ENCODE peak calls at places on chromosomes 2 and 18, in eight cellular contexts. One of them, this sample, is unnamed.

GRCh38 chr2:160220001-160220400 is 19.9 kb upstream of the ITGB6 start:
- DNase-seq in AG08396: no peak
- DNase-seq in NCI-H1105: no peak
- DNase-seq in mucosa of gallbladder: no peak
- DNase-seq in activated CD4-positive, alpha-beta T cell treated with anti-CD3 and anti-CD28 coated beads, Interleukin-2, amount 10 ng/mL, durations not matched to agents 7 days and 5 days: no peak
- DNase-seq in stimulated activated CD4-positive, alpha-beta T cell treated with anti-CD3 and anti-CD28 coated beads, Interleukin-2, amount 100 ng/mL, for 48 hours: no peak
- DNase-seq in body of pancreas: no peak
- DNase-seq in Calu3: no peak
- DNase-seq in this sample: no peak

GRCh38 chr18:33735428-33735827 is 157.4 kb downstream of the ASXL3 start:
- DNase-seq in AG08396: no peak
- DNase-seq in NCI-H1105: no peak
- DNase-seq in mucosa of gallbladder: no peak
- DNase-seq in activated CD4-positive, alpha-beta T cell treated with anti-CD3 and anti-CD28 coated beads, Interleukin-2, amount 10 ng/mL, durations not matched to agents 7 days and 5 days: no peak
- DNase-seq in stimulated activated CD4-positive, alpha-beta T cell treated with anti-CD3 and anti-CD28 coated beads, Interleukin-2, amount 100 ng/mL, for 48 hours: no peak
- DNase-seq in body of pancreas: no peak
- DNase-seq in Calu3: no peak
- DNase-seq in this sample: no peak

GRCh38 chr2:200456567-200456966 is 53.3 kb downstream of the KCTD18 start:
- DNase-seq in AG08396: no peak
- DNase-seq in NCI-H1105: no peak
- DNase-seq in mucosa of gallbladder: no peak
- DNase-seq in activated CD4-positive, alpha-beta T cell treated with anti-CD3 and anti-CD28 coated beads, Interleukin-2, amount 10 ng/mL, durations not matched to agents 7 days and 5 days: no peak
- DNase-seq in stimulated activated CD4-positive, alpha-beta T cell treated with anti-CD3 and anti-CD28 coated beads, Interleukin-2, amount 100 ng/mL, for 48 hours: no peak
- DNase-seq in body of pancreas: no peak
- DNase-seq in Calu3: no peak
- DNase-seq in this sample: no peak

GRCh38 chr2:182406221-182406620 is 20.6 kb downstream of the PDE1A start:
- DNase-seq in AG08396: peak
- DNase-seq in NCI-H1105: no peak
- DNase-seq in mucosa of gallbladder: no peak
- DNase-seq in activated CD4-positive, alpha-beta T cell treated with anti-CD3 and anti-CD28 coated beads, Interleukin-2, amount 10 ng/mL, durations not matched to agents 7 days and 5 days: no peak
- DNase-seq in stimulated activated CD4-positive, alpha-beta T cell treated with anti-CD3 and anti-CD28 coated beads, Interleukin-2, amount 100 ng/mL, for 48 hours: no peak
- DNase-seq in body of pancreas: no peak
- DNase-seq in Calu3: no peak
- DNase-seq in this sample: no peak

GRCh38 chr18:9814431-9814830 is 71.3 kb upstream of the TXNDC2 start:
- DNase-seq in AG08396: peak
- DNase-seq in NCI-H1105: no peak
- DNase-seq in mucosa of gallbladder: no peak
- DNase-seq in activated CD4-positive, alpha-beta T cell treated with anti-CD3 and anti-CD28 coated beads, Interleukin-2, amount 10 ng/mL, durations not matched to agents 7 days and 5 days: no peak
- DNase-seq in stimulated activated CD4-positive, alpha-beta T cell treated with anti-CD3 and anti-CD28 coated beads, Interleukin-2, amount 100 ng/mL, for 48 hours: no peak
- DNase-seq in body of pancreas: no peak
- DNase-seq in Calu3: no peak
- DNase-seq in this sample: no peak

GRCh38 chr2:25957743-25958142 is 24.6 kb downstream of the KIF3C start:
- DNase-seq in AG08396: no peak
- DNase-seq in NCI-H1105: no peak
- DNase-seq in mucosa of gallbladder: no peak
- DNase-seq in activated CD4-positive, alpha-beta T cell treated with anti-CD3 and anti-CD28 coated beads, Interleukin-2, amount 10 ng/mL, durations not matched to agents 7 days and 5 days: no peak
- DNase-seq in stimulated activated CD4-positive, alpha-beta T cell treated with anti-CD3 and anti-CD28 coated beads, Interleukin-2, amount 100 ng/mL, for 48 hours: no peak
- DNase-seq in body of pancreas: no peak
- DNase-seq in Calu3: no peak
- DNase-seq in this sample: no peak

GRCh38 chr18:58095655-58096054 is 51.6 kb downstream of the NEDD4L start:
- DNase-seq in AG08396: no peak
- DNase-seq in NCI-H1105: no peak
- DNase-seq in mucosa of gallbladder: no peak
- DNase-seq in activated CD4-positive, alpha-beta T cell treated with anti-CD3 and anti-CD28 coated beads, Interleukin-2, amount 10 ng/mL, durations not matched to agents 7 days and 5 days: no peak
- DNase-seq in stimulated activated CD4-positive, alpha-beta T cell treated with anti-CD3 and anti-CD28 coated beads, Interleukin-2, amount 100 ng/mL, for 48 hours: no peak
- DNase-seq in body of pancreas: peak
- DNase-seq in Calu3: no peak
- DNase-seq in this sample: no peak

GRCh38 chr2:158570869-158571268 is 114.1 kb downstream of the PKP4 start:
- DNase-seq in AG08396: no peak
- DNase-seq in NCI-H1105: no peak
- DNase-seq in mucosa of gallbladder: no peak
- DNase-seq in activated CD4-positive, alpha-beta T cell treated with anti-CD3 and anti-CD28 coated beads, Interleukin-2, amount 10 ng/mL, durations not matched to agents 7 days and 5 days: no peak
- DNase-seq in stimulated activated CD4-positive, alpha-beta T cell treated with anti-CD3 and anti-CD28 coated beads, Interleukin-2, amount 100 ng/mL, for 48 hours: no peak
- DNase-seq in body of pancreas: no peak
- DNase-seq in Calu3: no peak
- DNase-seq in this sample: no peak

GRCh38 chr2:100741880-100742814 is 77.8 kb upstream of the NPAS2 start:
- DNase-seq in AG08396: peak
- DNase-seq in NCI-H1105: no peak
- DNase-seq in mucosa of gallbladder: peak
- DNase-seq in activated CD4-positive, alpha-beta T cell treated with anti-CD3 and anti-CD28 coated beads, Interleukin-2, amount 10 ng/mL, durations not matched to agents 7 days and 5 days: no peak
- DNase-seq in stimulated activated CD4-positive, alpha-beta T cell treated with anti-CD3 and anti-CD28 coated beads, Interleukin-2, amount 100 ng/mL, for 48 hours: no peak
- DNase-seq in body of pancreas: no peak
- DNase-seq in Calu3: no peak
- DNase-seq in this sample: no peak

GRCh38 chr2:164205347-164205746 is 415.9 kb downstream of the GRB14 start:
- DNase-seq in AG08396: peak
- DNase-seq in NCI-H1105: no peak
- DNase-seq in mucosa of gallbladder: no peak
- DNase-seq in activated CD4-positive, alpha-beta T cell treated with anti-CD3 and anti-CD28 coated beads, Interleukin-2, amount 10 ng/mL, durations not matched to agents 7 days and 5 days: no peak
- DNase-seq in stimulated activated CD4-positive, alpha-beta T cell treated with anti-CD3 and anti-CD28 coated beads, Interleukin-2, amount 100 ng/mL, for 48 hours: no peak
- DNase-seq in body of pancreas: no peak
- DNase-seq in Calu3: no peak
- DNase-seq in this sample: no peak

GRCh38 chr18:24396082-24396623 is 1.5 kb downstream of the OSBPL1A start:
- DNase-seq in AG08396: no peak
- DNase-seq in NCI-H1105: no peak
- DNase-seq in mucosa of gallbladder: no peak
- DNase-seq in activated CD4-positive, alpha-beta T cell treated with anti-CD3 and anti-CD28 coated beads, Interleukin-2, amount 10 ng/mL, durations not matched to agents 7 days and 5 days: no peak
- DNase-seq in stimulated activated CD4-positive, alpha-beta T cell treated with anti-CD3 and anti-CD28 coated beads, Interleukin-2, amount 100 ng/mL, for 48 hours: no peak
- DNase-seq in body of pancreas: no peak
- DNase-seq in Calu3: no peak
- DNase-seq in this sample: no peak

GRCh38 chr2:79235135-79235534 is 75.6 kb upstream of the REG3A start:
- DNase-seq in AG08396: no peak
- DNase-seq in NCI-H1105: no peak
- DNase-seq in mucosa of gallbladder: no peak
- DNase-seq in activated CD4-positive, alpha-beta T cell treated with anti-CD3 and anti-CD28 coated beads, Interleukin-2, amount 10 ng/mL, durations not matched to agents 7 days and 5 days: no peak
- DNase-seq in stimulated activated CD4-positive, alpha-beta T cell treated with anti-CD3 and anti-CD28 coated beads, Interleukin-2, amount 100 ng/mL, for 48 hours: no peak
- DNase-seq in body of pancreas: no peak
- DNase-seq in Calu3: no peak
- DNase-seq in this sample: no peak

GRCh38 chr2:29016500-29016899 is 35.4 kb downstream of the TOGARAM2 start:
- DNase-seq in AG08396: no peak
- DNase-seq in NCI-H1105: no peak
- DNase-seq in mucosa of gallbladder: no peak
- DNase-seq in activated CD4-positive, alpha-beta T cell treated with anti-CD3 and anti-CD28 coated beads, Interleukin-2, amount 10 ng/mL, durations not matched to agents 7 days and 5 days: no peak
- DNase-seq in stimulated activated CD4-positive, alpha-beta T cell treated with anti-CD3 and anti-CD28 coated beads, Interleukin-2, amount 100 ng/mL, for 48 hours: no peak
- DNase-seq in body of pancreas: no peak
- DNase-seq in Calu3: no peak
- DNase-seq in this sample: no peak

GRCh38 chr2:197427204-197427603 is 7.6 kb downstream of the SF3B1 start:
- DNase-seq in AG08396: no peak
- DNase-seq in NCI-H1105: no peak
- DNase-seq in mucosa of gallbladder: no peak
- DNase-seq in activated CD4-positive, alpha-beta T cell treated with anti-CD3 and anti-CD28 coated beads, Interleukin-2, amount 10 ng/mL, durations not matched to agents 7 days and 5 days: no peak
- DNase-seq in stimulated activated CD4-positive, alpha-beta T cell treated with anti-CD3 and anti-CD28 coated beads, Interleukin-2, amount 100 ng/mL, for 48 hours: no peak
- DNase-seq in body of pancreas: no peak
- DNase-seq in Calu3: no peak
- DNase-seq in this sample: no peak

GRCh38 chr18:46718501-46719341 is 38.1 kb downstream of the ST8SIA5 start:
- DNase-seq in AG08396: peak
- DNase-seq in NCI-H1105: no peak
- DNase-seq in mucosa of gallbladder: no peak
- DNase-seq in activated CD4-positive, alpha-beta T cell treated with anti-CD3 and anti-CD28 coated beads, Interleukin-2, amount 10 ng/mL, durations not matched to agents 7 days and 5 days: no peak
- DNase-seq in stimulated activated CD4-positive, alpha-beta T cell treated with anti-CD3 and anti-CD28 coated beads, Interleukin-2, amount 100 ng/mL, for 48 hours: no peak
- DNase-seq in body of pancreas: no peak
- DNase-seq in Calu3: no peak
- DNase-seq in this sample: no peak

GRCh38 chr2:195563857-195564512 is 93.0 kb upstream of the SLC39A10 start:
- DNase-seq in AG08396: peak
- DNase-seq in NCI-H1105: no peak
- DNase-seq in mucosa of gallbladder: no peak
- DNase-seq in activated CD4-positive, alpha-beta T cell treated with anti-CD3 and anti-CD28 coated beads, Interleukin-2, amount 10 ng/mL, durations not matched to agents 7 days and 5 days: peak
- DNase-seq in stimulated activated CD4-positive, alpha-beta T cell treated with anti-CD3 and anti-CD28 coated beads, Interleukin-2, amount 100 ng/mL, for 48 hours: no peak
- DNase-seq in body of pancreas: no peak
- DNase-seq in Calu3: no peak
- DNase-seq in this sample: no peak

GRCh38 chr2:120670371-120670770 is 65.3 kb upstream of the GLI2 start:
- DNase-seq in AG08396: no peak
- DNase-seq in NCI-H1105: no peak
- DNase-seq in mucosa of gallbladder: no peak
- DNase-seq in activated CD4-positive, alpha-beta T cell treated with anti-CD3 and anti-CD28 coated beads, Interleukin-2, amount 10 ng/mL, durations not matched to agents 7 days and 5 days: no peak
- DNase-seq in stimulated activated CD4-positive, alpha-beta T cell treated with anti-CD3 and anti-CD28 coated beads, Interleukin-2, amount 100 ng/mL, for 48 hours: no peak
- DNase-seq in body of pancreas: no peak
- DNase-seq in Calu3: no peak
- DNase-seq in this sample: no peak

GRCh38 chr2:239473211-239473805 is 72.5 kb upstream of the HDAC4 start:
- DNase-seq in AG08396: no peak
- DNase-seq in NCI-H1105: no peak
- DNase-seq in mucosa of gallbladder: no peak
- DNase-seq in activated CD4-positive, alpha-beta T cell treated with anti-CD3 and anti-CD28 coated beads, Interleukin-2, amount 10 ng/mL, durations not matched to agents 7 days and 5 days: no peak
- DNase-seq in stimulated activated CD4-positive, alpha-beta T cell treated with anti-CD3 and anti-CD28 coated beads, Interleukin-2, amount 100 ng/mL, for 48 hours: no peak
- DNase-seq in body of pancreas: no peak
- DNase-seq in Calu3: no peak
- DNase-seq in this sample: no peak

GRCh38 chr2:220297093-220297492 is 669.7 kb downstream of the SLC4A3 start:
- DNase-seq in AG08396: no peak
- DNase-seq in NCI-H1105: no peak
- DNase-seq in mucosa of gallbladder: no peak
- DNase-seq in activated CD4-positive, alpha-beta T cell treated with anti-CD3 and anti-CD28 coated beads, Interleukin-2, amount 10 ng/mL, durations not matched to agents 7 days and 5 days: no peak
- DNase-seq in stimulated activated CD4-positive, alpha-beta T cell treated with anti-CD3 and anti-CD28 coated beads, Interleukin-2, amount 100 ng/mL, for 48 hours: no peak
- DNase-seq in body of pancreas: no peak
- DNase-seq in Calu3: no peak
- DNase-seq in this sample: no peak

GRCh38 chr2:86622409-86622877 is 1.2 kb downstream of the RNF103 start:
- DNase-seq in AG08396: peak
- DNase-seq in NCI-H1105: peak
- DNase-seq in mucosa of gallbladder: peak
- DNase-seq in activated CD4-positive, alpha-beta T cell treated with anti-CD3 and anti-CD28 coated beads, Interleukin-2, amount 10 ng/mL, durations not matched to agents 7 days and 5 days: peak
- DNase-seq in stimulated activated CD4-positive, alpha-beta T cell treated with anti-CD3 and anti-CD28 coated beads, Interleukin-2, amount 100 ng/mL, for 48 hours: peak
- DNase-seq in body of pancreas: peak
- DNase-seq in Calu3: no peak
- DNase-seq in this sample: no peak

GRCh38 chr2:157789933-157790511 is 86.1 kb downstream of the ACVR1 start:
- DNase-seq in AG08396: no peak
- DNase-seq in NCI-H1105: peak
- DNase-seq in mucosa of gallbladder: peak
- DNase-seq in activated CD4-positive, alpha-beta T cell treated with anti-CD3 and anti-CD28 coated beads, Interleukin-2, amount 10 ng/mL, durations not matched to agents 7 days and 5 days: no peak
- DNase-seq in stimulated activated CD4-positive, alpha-beta T cell treated with anti-CD3 and anti-CD28 coated beads, Interleukin-2, amount 100 ng/mL, for 48 hours: no peak
- DNase-seq in body of pancreas: peak
- DNase-seq in Calu3: no peak
- DNase-seq in this sample: no peak

GRCh38 chr18:23038712-23039111 is 96.6 kb upstream of the CABLES1 start:
- DNase-seq in AG08396: no peak
- DNase-seq in NCI-H1105: no peak
- DNase-seq in mucosa of gallbladder: no peak
- DNase-seq in activated CD4-positive, alpha-beta T cell treated with anti-CD3 and anti-CD28 coated beads, Interleukin-2, amount 10 ng/mL, durations not matched to agents 7 days and 5 days: no peak
- DNase-seq in stimulated activated CD4-positive, alpha-beta T cell treated with anti-CD3 and anti-CD28 coated beads, Interleukin-2, amount 100 ng/mL, for 48 hours: no peak
- DNase-seq in body of pancreas: no peak
- DNase-seq in Calu3: no peak
- DNase-seq in this sample: no peak

GRCh38 chr2:20151116-20151571 is 73.8 kb downstream of the SDC1 start:
- DNase-seq in AG08396: no peak
- DNase-seq in NCI-H1105: no peak
- DNase-seq in mucosa of gallbladder: no peak
- DNase-seq in activated CD4-positive, alpha-beta T cell treated with anti-CD3 and anti-CD28 coated beads, Interleukin-2, amount 10 ng/mL, durations not matched to agents 7 days and 5 days: no peak
- DNase-seq in stimulated activated CD4-positive, alpha-beta T cell treated with anti-CD3 and anti-CD28 coated beads, Interleukin-2, amount 100 ng/mL, for 48 hours: no peak
- DNase-seq in body of pancreas: no peak
- DNase-seq in Calu3: no peak
- DNase-seq in this sample: no peak

GRCh38 chr2:117126656-117127055 is 687.8 kb upstream of the DDX18 start:
- DNase-seq in AG08396: no peak
- DNase-seq in NCI-H1105: no peak
- DNase-seq in mucosa of gallbladder: no peak
- DNase-seq in activated CD4-positive, alpha-beta T cell treated with anti-CD3 and anti-CD28 coated beads, Interleukin-2, amount 10 ng/mL, durations not matched to agents 7 days and 5 days: no peak
- DNase-seq in stimulated activated CD4-positive, alpha-beta T cell treated with anti-CD3 and anti-CD28 coated beads, Interleukin-2, amount 100 ng/mL, for 48 hours: no peak
- DNase-seq in body of pancreas: no peak
- DNase-seq in Calu3: peak
- DNase-seq in this sample: no peak

GRCh38 chr2:137938204-137938603 is 26.1 kb upstream of the HNMT start:
- DNase-seq in AG08396: peak
- DNase-seq in NCI-H1105: no peak
- DNase-seq in mucosa of gallbladder: no peak
- DNase-seq in activated CD4-positive, alpha-beta T cell treated with anti-CD3 and anti-CD28 coated beads, Interleukin-2, amount 10 ng/mL, durations not matched to agents 7 days and 5 days: no peak
- DNase-seq in stimulated activated CD4-positive, alpha-beta T cell treated with anti-CD3 and anti-CD28 coated beads, Interleukin-2, amount 100 ng/mL, for 48 hours: no peak
- DNase-seq in body of pancreas: no peak
- DNase-seq in Calu3: no peak
- DNase-seq in this sample: no peak

GRCh38 chr2:104213758-104214157 is 640.2 kb upstream of the POU3F3 start:
- DNase-seq in AG08396: no peak
- DNase-seq in NCI-H1105: no peak
- DNase-seq in mucosa of gallbladder: no peak
- DNase-seq in activated CD4-positive, alpha-beta T cell treated with anti-CD3 and anti-CD28 coated beads, Interleukin-2, amount 10 ng/mL, durations not matched to agents 7 days and 5 days: no peak
- DNase-seq in stimulated activated CD4-positive, alpha-beta T cell treated with anti-CD3 and anti-CD28 coated beads, Interleukin-2, amount 100 ng/mL, for 48 hours: no peak
- DNase-seq in body of pancreas: no peak
- DNase-seq in Calu3: no peak
- DNase-seq in this sample: no peak

GRCh38 chr18:79548986-79549637 is 130.5 kb upstream of the CTDP1 start:
- DNase-seq in AG08396: no peak
- DNase-seq in NCI-H1105: no peak
- DNase-seq in mucosa of gallbladder: no peak
- DNase-seq in activated CD4-positive, alpha-beta T cell treated with anti-CD3 and anti-CD28 coated beads, Interleukin-2, amount 10 ng/mL, durations not matched to agents 7 days and 5 days: no peak
- DNase-seq in stimulated activated CD4-positive, alpha-beta T cell treated with anti-CD3 and anti-CD28 coated beads, Interleukin-2, amount 100 ng/mL, for 48 hours: no peak
- DNase-seq in body of pancreas: no peak
- DNase-seq in Calu3: no peak
- DNase-seq in this sample: no peak

GRCh38 chr18:8525692-8526091 is 83.5 kb upstream of the RAB12 start:
- DNase-seq in AG08396: no peak
- DNase-seq in NCI-H1105: no peak
- DNase-seq in mucosa of gallbladder: no peak
- DNase-seq in activated CD4-positive, alpha-beta T cell treated with anti-CD3 and anti-CD28 coated beads, Interleukin-2, amount 10 ng/mL, durations not matched to agents 7 days and 5 days: no peak
- DNase-seq in stimulated activated CD4-positive, alpha-beta T cell treated with anti-CD3 and anti-CD28 coated beads, Interleukin-2, amount 100 ng/mL, for 48 hours: no peak
- DNase-seq in body of pancreas: no peak
- DNase-seq in Calu3: no peak
- DNase-seq in this sample: no peak

GRCh38 chr18:76364282-76365259 is 130.5 kb downstream of the ZNF516 start:
- DNase-seq in AG08396: no peak
- DNase-seq in NCI-H1105: no peak
- DNase-seq in mucosa of gallbladder: no peak
- DNase-seq in activated CD4-positive, alpha-beta T cell treated with anti-CD3 and anti-CD28 coated beads, Interleukin-2, amount 10 ng/mL, durations not matched to agents 7 days and 5 days: no peak
- DNase-seq in stimulated activated CD4-positive, alpha-beta T cell treated with anti-CD3 and anti-CD28 coated beads, Interleukin-2, amount 100 ng/mL, for 48 hours: no peak
- DNase-seq in body of pancreas: no peak
- DNase-seq in Calu3: no peak
- DNase-seq in this sample: no peak

GRCh38 chr18:74699455-74699854 is 101.8 kb downstream of the ZNF407 start:
- DNase-seq in AG08396: no peak
- DNase-seq in NCI-H1105: no peak
- DNase-seq in mucosa of gallbladder: no peak
- DNase-seq in activated CD4-positive, alpha-beta T cell treated with anti-CD3 and anti-CD28 coated beads, Interleukin-2, amount 10 ng/mL, durations not matched to agents 7 days and 5 days: no peak
- DNase-seq in stimulated activated CD4-positive, alpha-beta T cell treated with anti-CD3 and anti-CD28 coated beads, Interleukin-2, amount 100 ng/mL, for 48 hours: no peak
- DNase-seq in body of pancreas: no peak
- DNase-seq in Calu3: no peak
- DNase-seq in this sample: no peak

GRCh38 chr2:195590199-195590865 is 66.7 kb upstream of the SLC39A10 start:
- DNase-seq in AG08396: no peak
- DNase-seq in NCI-H1105: no peak
- DNase-seq in mucosa of gallbladder: no peak
- DNase-seq in activated CD4-positive, alpha-beta T cell treated with anti-CD3 and anti-CD28 coated beads, Interleukin-2, amount 10 ng/mL, durations not matched to agents 7 days and 5 days: no peak
- DNase-seq in stimulated activated CD4-positive, alpha-beta T cell treated with anti-CD3 and anti-CD28 coated beads, Interleukin-2, amount 100 ng/mL, for 48 hours: no peak
- DNase-seq in body of pancreas: no peak
- DNase-seq in Calu3: no peak
- DNase-seq in this sample: no peak

GRCh38 chr2:144712277-144712944 is 192.5 kb upstream of the ZEB2 start:
- DNase-seq in AG08396: no peak
- DNase-seq in NCI-H1105: no peak
- DNase-seq in mucosa of gallbladder: no peak
- DNase-seq in activated CD4-positive, alpha-beta T cell treated with anti-CD3 and anti-CD28 coated beads, Interleukin-2, amount 10 ng/mL, durations not matched to agents 7 days and 5 days: no peak
- DNase-seq in stimulated activated CD4-positive, alpha-beta T cell treated with anti-CD3 and anti-CD28 coated beads, Interleukin-2, amount 100 ng/mL, for 48 hours: no peak
- DNase-seq in body of pancreas: no peak
- DNase-seq in Calu3: no peak
- DNase-seq in this sample: no peak

GRCh38 chr2:200592414-200593075 is 6.7 kb downstream of the AOX1 start:
- DNase-seq in AG08396: no peak
- DNase-seq in NCI-H1105: no peak
- DNase-seq in mucosa of gallbladder: peak
- DNase-seq in activated CD4-positive, alpha-beta T cell treated with anti-CD3 and anti-CD28 coated beads, Interleukin-2, amount 10 ng/mL, durations not matched to agents 7 days and 5 days: no peak
- DNase-seq in stimulated activated CD4-positive, alpha-beta T cell treated with anti-CD3 and anti-CD28 coated beads, Interleukin-2, amount 100 ng/mL, for 48 hours: no peak
- DNase-seq in body of pancreas: peak
- DNase-seq in Calu3: no peak
- DNase-seq in this sample: no peak

GRCh38 chr2:37871453-37872191 is 53.5 kb upstream of the RMDN2 start:
- DNase-seq in AG08396: peak
- DNase-seq in NCI-H1105: no peak
- DNase-seq in mucosa of gallbladder: no peak
- DNase-seq in activated CD4-positive, alpha-beta T cell treated with anti-CD3 and anti-CD28 coated beads, Interleukin-2, amount 10 ng/mL, durations not matched to agents 7 days and 5 days: no peak
- DNase-seq in stimulated activated CD4-positive, alpha-beta T cell treated with anti-CD3 and anti-CD28 coated beads, Interleukin-2, amount 100 ng/mL, for 48 hours: no peak
- DNase-seq in body of pancreas: no peak
- DNase-seq in Calu3: no peak
- DNase-seq in this sample: no peak

This sample was measured in NCI-H2227 treated with DMSO at 0.1 percent for 48 hours.